ENCODE peak calls at places on chromosomes 11 and 22, in seven cellular contexts. One of them, this sample, is unnamed.

GRCh38 chr11:16356057-16356750 is at the start of gene SOX6:
- DNase-seq in small intestine: no peak
- DNase-seq in H1: no peak
- DNase-seq in right lobe of liver: no peak
- DNase-seq in kidney: no peak
- DNase-seq in CD8-positive, alpha-beta memory T cell: no peak
- DNase-seq in body of pancreas: peak; percentile 12
- DNase-seq in this sample: no peak

GRCh38 chr22:27754247-27754887 is 47.2 kb downstream of the MN1 start:
- DNase-seq in right lobe of liver: no peak
- DNase-seq in CD8-positive, alpha-beta memory T cell: no peak
- DNase-seq in kidney: no peak
- DNase-seq in small intestine: no peak
- DNase-seq in H1: no peak
- DNase-seq in body of pancreas: no peak
- DNase-seq in this sample: no peak

GRCh38 chr11:73671701-73672100 is 25.3 kb downstream of the PLEKHB1 start:
- DNase-seq in CD8-positive, alpha-beta memory T cell: no peak
- DNase-seq in H1: no peak
- DNase-seq in right lobe of liver: no peak
- DNase-seq in kidney: no peak
- DNase-seq in body of pancreas: no peak
- DNase-seq in small intestine: no peak
- DNase-seq in this sample: peak; percentile 31

GRCh38 chr11:110179064-110179463 is 85.9 kb downstream of the ZC3H12C start:
- DNase-seq in right lobe of liver: no peak
- DNase-seq in H1: no peak
- DNase-seq in small intestine: no peak
- DNase-seq in CD8-positive, alpha-beta memory T cell: no peak
- DNase-seq in kidney: no peak
- DNase-seq in body of pancreas: no peak
- DNase-seq in this sample: no peak

GRCh38 chr22:47374901-47375575 is 612.6 kb downstream of the TBC1D22A start:
- DNase-seq in CD8-positive, alpha-beta memory T cell: no peak
- DNase-seq in small intestine: no peak
- DNase-seq in H1: no peak
- DNase-seq in right lobe of liver: peak; percentile 35
- DNase-seq in body of pancreas: no peak
- DNase-seq in kidney: no peak
- DNase-seq in this sample: no peak

GRCh38 chr11:59783632-59784090 is 26.9 kb downstream of the MRPL16 start:
- DNase-seq in body of pancreas: no peak
- DNase-seq in right lobe of liver: no peak
- DNase-seq in small intestine: no peak
- DNase-seq in H1: no peak
- DNase-seq in CD8-positive, alpha-beta memory T cell: no peak
- DNase-seq in kidney: no peak
- DNase-seq in this sample: no peak

GRCh38 chr11:27563201-27563600 is 56.6 kb upstream of the LIN7C start:
- DNase-seq in small intestine: no peak
- DNase-seq in H1: no peak
- DNase-seq in kidney: no peak
- DNase-seq in body of pancreas: no peak
- DNase-seq in CD8-positive, alpha-beta memory T cell: no peak
- DNase-seq in right lobe of liver: no peak
- DNase-seq in this sample: no peak

GRCh38 chr11:71352748-71353147 is 95.4 kb downstream of the DHCR7 start:
- DNase-seq in kidney: no peak
- DNase-seq in H1: no peak
- DNase-seq in body of pancreas: no peak
- DNase-seq in right lobe of liver: no peak
- DNase-seq in small intestine: peak; percentile 23
- DNase-seq in CD8-positive, alpha-beta memory T cell: no peak
- DNase-seq in this sample: no peak

GRCh38 chr11:88384004-88384677 is 46.6 kb upstream of the CTSC start:
- DNase-seq in kidney: no peak
- DNase-seq in H1: no peak
- DNase-seq in small intestine: no peak
- DNase-seq in CD8-positive, alpha-beta memory T cell: no peak
- DNase-seq in right lobe of liver: no peak
- DNase-seq in body of pancreas: no peak
- DNase-seq in this sample: no peak

GRCh38 chr11:68962527-68963250 is 18.1 kb downstream of the MRGPRD start:
- DNase-seq in body of pancreas: no peak
- DNase-seq in kidney: peak; percentile 38
- DNase-seq in H1: no peak
- DNase-seq in small intestine: no peak
- DNase-seq in right lobe of liver: no peak
- DNase-seq in CD8-positive, alpha-beta memory T cell: no peak
- DNase-seq in this sample: no peak

GRCh38 chr22:43272869-43273318 is 70.3 kb downstream of the SCUBE1 start:
- DNase-seq in body of pancreas: no peak
- DNase-seq in small intestine: no peak
- DNase-seq in kidney: no peak
- DNase-seq in CD8-positive, alpha-beta memory T cell: no peak
- DNase-seq in right lobe of liver: peak; percentile 64
- DNase-seq in H1: no peak
- DNase-seq in this sample: no peak

GRCh38 chr11:72084076-72084475 is 3.4 kb downstream of the LRRC51 start:
- DNase-seq in H1: no peak
- DNase-seq in right lobe of liver: no peak
- DNase-seq in CD8-positive, alpha-beta memory T cell: no peak
- DNase-seq in body of pancreas: no peak
- DNase-seq in kidney: no peak
- DNase-seq in small intestine: no peak
- DNase-seq in this sample: no peak

GRCh38 chr11:68525930-68526329 is 65.4 kb downstream of the PPP6R3 start:
- DNase-seq in body of pancreas: no peak
- DNase-seq in kidney: no peak
- DNase-seq in right lobe of liver: no peak
- DNase-seq in small intestine: peak; percentile 22
- DNase-seq in H1: no peak
- DNase-seq in CD8-positive, alpha-beta memory T cell: no peak
- DNase-seq in this sample: no peak

GRCh38 chr11:8886332-8886731 is 24.7 kb upstream of the AKIP1 start:
- DNase-seq in right lobe of liver: no peak
- DNase-seq in small intestine: no peak
- DNase-seq in body of pancreas: no peak
- DNase-seq in CD8-positive, alpha-beta memory T cell: no peak
- DNase-seq in H1: no peak
- DNase-seq in kidney: no peak
- DNase-seq in this sample: no peak

GRCh38 chr11:126303623-126304456 is at the start of gene DCPS:
- DNase-seq in body of pancreas: peak; percentile 93
- DNase-seq in right lobe of liver: peak; percentile 94
- DNase-seq in CD8-positive, alpha-beta memory T cell: peak; percentile 80
- DNase-seq in kidney: peak; percentile 96
- DNase-seq in H1: peak; percentile 50
- DNase-seq in small intestine: peak; percentile 85
- DNase-seq in this sample: peak; percentile 92

GRCh38 chr22:44956835-44957234 is 53.0 kb downstream of the PHF21B start:
- DNase-seq in H1: no peak
- DNase-seq in small intestine: no peak
- DNase-seq in kidney: no peak
- DNase-seq in body of pancreas: no peak
- DNase-seq in right lobe of liver: no peak
- DNase-seq in CD8-positive, alpha-beta memory T cell: no peak
- DNase-seq in this sample: no peak

GRCh38 chr11:12291313-12291712 is 86.1 kb upstream of the PARVA start:
- DNase-seq in right lobe of liver: no peak
- DNase-seq in body of pancreas: no peak
- DNase-seq in H1: no peak
- DNase-seq in small intestine: no peak
- DNase-seq in kidney: peak; percentile 8
- DNase-seq in CD8-positive, alpha-beta memory T cell: no peak
- DNase-seq in this sample: no peak

GRCh38 chr11:64713031-64713780 is 9.8 kb downstream of the NRXN2 start:
- DNase-seq in small intestine: peak; percentile 15
- DNase-seq in right lobe of liver: no peak
- DNase-seq in kidney: peak; percentile 78
- DNase-seq in CD8-positive, alpha-beta memory T cell: no peak
- DNase-seq in body of pancreas: peak; percentile 70
- DNase-seq in H1: no peak
- DNase-seq in this sample: peak; percentile 27

GRCh38 chr11:54558919-54559318 is 44.9 kb downstream of the OR4C46 start:
- DNase-seq in right lobe of liver: no peak
- DNase-seq in CD8-positive, alpha-beta memory T cell: no peak
- DNase-seq in body of pancreas: no peak
- DNase-seq in small intestine: no peak
- DNase-seq in kidney: no peak
- DNase-seq in H1: no peak
- DNase-seq in this sample: no peak

GRCh38 chr11:64044730-64045386 is 9.1 kb downstream of the FLRT1 start:
- DNase-seq in small intestine: no peak
- DNase-seq in right lobe of liver: no peak
- DNase-seq in kidney: no peak
- DNase-seq in H1: no peak
- DNase-seq in body of pancreas: no peak
- DNase-seq in CD8-positive, alpha-beta memory T cell: no peak
- DNase-seq in this sample: no peak

GRCh38 chr11:57210731-57211335 is 26.2 kb downstream of the APLNR start:
- DNase-seq in body of pancreas: no peak
- DNase-seq in right lobe of liver: no peak
- DNase-seq in kidney: peak; percentile 78
- DNase-seq in small intestine: no peak
- DNase-seq in CD8-positive, alpha-beta memory T cell: no peak
- DNase-seq in H1: no peak
- DNase-seq in this sample: no peak

DNA sequence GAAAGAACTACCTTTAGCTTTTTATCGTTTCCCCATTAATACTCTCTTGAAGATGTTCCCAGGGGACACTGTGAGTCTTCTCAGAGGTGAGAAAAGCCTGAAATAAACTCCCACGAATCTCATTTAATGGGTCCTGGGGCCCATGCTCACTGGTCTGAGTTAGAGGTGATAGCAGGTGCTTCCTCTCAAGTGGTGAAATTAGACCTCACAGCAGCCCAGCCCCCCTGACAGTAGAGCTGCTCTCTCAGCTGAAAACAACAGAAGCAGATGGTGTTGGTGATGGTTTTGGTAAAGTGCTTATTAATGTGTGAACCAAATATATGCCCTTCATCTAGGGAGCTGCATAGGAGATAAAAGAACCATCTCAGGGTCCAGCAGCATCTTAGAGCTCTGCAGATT is 76.8 kb upstream of the VPREB1 start:
- DNase-seq in small intestine: no peak
- DNase-seq in CD8-positive, alpha-beta memory T cell: no peak
- DNase-seq in kidney: no peak
- DNase-seq in H1: no peak
- DNase-seq in body of pancreas: no peak
- DNase-seq in right lobe of liver: no peak
- DNase-seq in this sample: no peak
- H3K4me1 ChIP-seq in small intestine: no peaks in the 10 kb centered on the region
- H3K4me1 ChIP-seq in CD8-positive, alpha-beta memory T cell: peaks cover 5% of the 10 kb centered on the region
- H3K4me1 ChIP-seq in kidney: no peaks in the 10 kb centered on the region
- H3K4me1 ChIP-seq in H1: no peaks in the 10 kb centered on the region
- H3K4me1 ChIP-seq in body of pancreas: no peaks in the 10 kb centered on the region
- H3K4me1 ChIP-seq in right lobe of liver: no peaks in the 10 kb centered on the region
- H3K4me1 ChIP-seq in this sample: no peaks in the 10 kb centered on the region

DNA sequence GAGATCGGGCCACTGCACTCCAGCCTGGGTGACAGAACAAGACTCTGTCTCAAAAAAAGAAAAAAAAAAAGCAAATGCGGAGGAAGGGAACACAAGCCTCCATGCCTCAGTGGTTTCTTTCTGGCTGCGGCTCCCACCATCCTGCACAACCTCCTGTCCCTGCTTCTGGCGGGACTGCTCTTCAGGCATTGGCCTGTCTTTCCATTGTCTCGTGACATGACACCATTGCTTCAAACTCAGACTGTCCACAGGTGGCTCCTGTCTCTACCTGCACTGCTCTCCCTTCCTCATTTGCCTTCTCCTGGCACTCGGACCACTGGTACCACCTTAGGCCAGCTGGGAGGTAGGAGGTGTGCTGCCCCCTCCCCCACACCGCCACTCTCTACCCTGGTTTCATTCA is 10.6 kb upstream of the PPM1F start:
- DNase-seq in body of pancreas: no peak
- DNase-seq in CD8-positive, alpha-beta memory T cell: no peak
- DNase-seq in right lobe of liver: no peak
- DNase-seq in kidney: no peak
- DNase-seq in H1: no peak
- DNase-seq in small intestine: no peak
- DNase-seq in this sample: no peak
- H3K36me3 ChIP-seq in body of pancreas: peaks cover 30% of the 10 kb centered on the region
- H3K36me3 ChIP-seq in CD8-positive, alpha-beta memory T cell: peaks cover 47% of the 10 kb centered on the region
- H3K36me3 ChIP-seq in right lobe of liver: peaks cover 42% of the 10 kb centered on the region
- H3K36me3 ChIP-seq in kidney: peaks cover 37% of the 10 kb centered on the region
- H3K36me3 ChIP-seq in H1: peaks cover 71% of the 10 kb centered on the region
- H3K36me3 ChIP-seq in small intestine: peaks cover 18% of the 10 kb centered on the region
- H3K36me3 ChIP-seq in this sample: peaks cover 91% of the 10 kb centered on the region

DNA sequence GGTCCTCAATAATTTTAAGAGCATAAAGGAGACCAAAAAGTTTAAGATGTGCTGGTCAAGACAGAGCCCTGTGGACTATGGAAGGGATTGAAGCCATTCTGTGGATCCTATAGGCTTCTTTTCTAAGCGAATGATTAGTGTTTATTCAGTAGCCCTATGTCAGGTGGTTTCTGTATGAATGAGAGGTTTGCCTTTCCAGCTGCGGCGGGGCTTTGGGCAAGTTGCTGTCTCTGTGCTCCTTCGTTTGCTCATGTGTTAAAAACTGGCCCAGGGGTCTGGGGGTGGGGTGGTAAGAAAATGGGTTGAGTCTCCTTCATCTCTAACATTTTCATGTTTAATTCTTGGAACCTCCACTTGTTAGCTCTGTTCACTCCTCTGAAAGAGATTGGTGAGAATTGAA is 105.3 kb downstream of the PTPRJ start:
- DNase-seq in small intestine: no peak
- DNase-seq in right lobe of liver: no peak
- DNase-seq in CD8-positive, alpha-beta memory T cell: no peak
- DNase-seq in body of pancreas: no peak
- DNase-seq in H1: no peak
- DNase-seq in kidney: no peak
- DNase-seq in this sample: no peak
- H3K4me3 ChIP-seq in small intestine: no peak overlapping the region
- H3K4me3 ChIP-seq in right lobe of liver: no peak overlapping the region
- H3K4me3 ChIP-seq in CD8-positive, alpha-beta memory T cell: no peak overlapping the region
- H3K4me3 ChIP-seq in body of pancreas: no peak overlapping the region
- H3K4me3 ChIP-seq in H1: no peak overlapping the region
- H3K4me3 ChIP-seq in kidney: no peak overlapping the region
- H3K4me3 ChIP-seq in this sample: no peak overlapping the region

GRCh38 chr22:29382575-29383328 is 5.6 kb downstream of the AP1B1 start:
- DNase-seq in right lobe of liver: peak; percentile 19
- DNase-seq in small intestine: peak; percentile 94
- DNase-seq in body of pancreas: peak; percentile 78
- DNase-seq in H1: no peak
- DNase-seq in kidney: no peak
- DNase-seq in CD8-positive, alpha-beta memory T cell: no peak
- DNase-seq in this sample: no peak
- H3K4me1 ChIP-seq in right lobe of liver: no peaks in the 10 kb centered on the region
- H3K4me1 ChIP-seq in small intestine: no peaks in the 10 kb centered on the region
- H3K4me1 ChIP-seq in body of pancreas: peaks cover 100% of the 10 kb centered on the region
- H3K4me1 ChIP-seq in H1: peaks cover 5% of the 10 kb centered on the region
- H3K4me1 ChIP-seq in kidney: peaks cover 28% of the 10 kb centered on the region
- H3K4me1 ChIP-seq in CD8-positive, alpha-beta memory T cell: peaks cover 18% of the 10 kb centered on the region
- H3K4me1 ChIP-seq in this sample: peaks cover 55% of the 10 kb centered on the region

DNA sequence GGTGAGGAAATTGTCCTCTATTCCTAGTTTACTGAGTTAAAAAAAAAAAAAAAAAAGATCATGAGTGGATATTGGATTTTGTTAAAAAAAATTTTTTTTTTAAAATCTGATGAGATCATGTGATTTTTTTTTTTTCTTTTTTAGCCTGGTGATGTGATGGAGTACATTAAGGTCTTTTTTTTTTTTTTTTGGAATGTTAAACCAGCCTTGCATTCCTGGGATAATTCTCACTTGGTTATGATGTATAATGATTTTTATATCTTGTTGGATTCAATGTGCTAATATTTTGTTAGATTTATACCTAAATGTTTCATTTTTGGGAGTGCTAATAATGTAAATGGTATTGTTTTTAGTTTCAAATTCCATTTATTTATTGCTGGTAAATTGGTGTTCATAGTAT is 43.3 kb downstream of the DDX10 start:
- DNase-seq in CD8-positive, alpha-beta memory T cell: no peak
- DNase-seq in kidney: no peak
- DNase-seq in body of pancreas: no peak
- DNase-seq in small intestine: no peak
- DNase-seq in right lobe of liver: no peak
- DNase-seq in H1: no peak
- DNase-seq in this sample: no peak
- H3K36me3 ChIP-seq in CD8-positive, alpha-beta memory T cell: peaks cover 13% of the 10 kb centered on the region
- H3K36me3 ChIP-seq in kidney: peaks cover 18% of the 10 kb centered on the region
- H3K36me3 ChIP-seq in body of pancreas: peaks cover 10% of the 10 kb centered on the region
- H3K36me3 ChIP-seq in small intestine: peaks cover 4% of the 10 kb centered on the region
- H3K36me3 ChIP-seq in right lobe of liver: no peaks in the 10 kb centered on the region
- H3K36me3 ChIP-seq in H1: peaks cover 27% of the 10 kb centered on the region
- H3K36me3 ChIP-seq in this sample: peaks cover 89% of the 10 kb centered on the region